ENCODE peak calls at places on chromosome 10, in nine cellular contexts. D is A549, S is tibial nerve, X is fibroblast of the conjunctiva, Q is T-cell, W is islet precursor cell, F is Caki2, L is GM12865, U is NCI-H1105 treated with DMSO at 0.1 percent for 48 hours. P is an unnamed sample.
A peak's percentile ranks its signal among the peaks of the same experiment; 100 is the strongest.

GRCh38 chr10:122688293-122688989 is 11.2 kb downstream of the C10orf120 start:
- DNase-seq in D (peak; percentile 11), S (peak; percentile 49), X (no peak), Q (no peak), W (peak; percentile 61), F (no peak), L (no peak), U (no peak), P (no peak)

GRCh38 chr10:80132299-80133139 is at the start of gene PLAC9:
- DNase-seq in D (no peak), S (no peak), X (no peak), Q (no peak), W (peak; percentile 75), F (no peak), L (no peak), U (no peak), P (no peak)

GRCh38 chr10:61547297-61547696 is 94.1 kb upstream of the TMEM26 start:
- DNase-seq in D (no peak), S (no peak), X (no peak), Q (no peak), W (no peak), F (no peak), L (no peak), U (no peak), P (no peak)

GRCh38 chr10:47261121-47261520 is 38.9 kb upstream of the GDF10 start:
- DNase-seq in D (no peak), S (no peak), X (no peak), Q (peak; percentile 26), W (no peak), F (no peak), L (peak; percentile 77), U (no peak), P (no peak)

GRCh38 chr10:100741386-100742066 is 3.9 kb upstream of the PAX2 start:
- DNase-seq in D (no peak), S (no peak), X (no peak), Q (no peak), W (no peak), F (no peak), L (no peak), U (no peak), P (no peak)

GRCh38 chr10:77889277-77889903 is 37.2 kb downstream of the DLG5 start:
- DNase-seq in D (no peak), S (no peak), X (no peak), Q (no peak), W (peak; percentile 99), F (peak; percentile 81), L (no peak), U (no peak), P (no peak)

GRCh38 chr10:5393529-5393928 is 11.1 kb downstream of the TUBAL3 start:
- DNase-seq in D (no peak), S (no peak), X (no peak), Q (no peak), W (no peak), F (no peak), L (no peak), U (no peak), P (no peak)

GRCh38 chr10:70358446-70358845 is 24.0 kb downstream of the LRRC20 start:
- DNase-seq in D (no peak), S (no peak), X (no peak), Q (no peak), W (no peak), F (no peak), L (no peak), U (no peak), P (no peak)